ENCODE peak calls at places on chromosomes 3 and 15, in four cellular contexts. Z is CD8-positive, alpha-beta memory T cell; P is left lung; B is IMR-90. G is an unnamed sample.

GRCh38 chr15:28022181-28022580 is 76.9 kb downstream of the OCA2 start:
- DNase-seq in Z (no peak), P (no peak), B (no peak), G (no peak)

GRCh38 chr3:10504161-10505049 is 981 bp downstream of the ATP2B2 start:
- DNase-seq in Z (no peak), P (no peak), B (no peak), G (no peak)

GRCh38 chr3:126112531-126113237 is 28.8 kb upstream of the SLC41A3 start:
- DNase-seq in Z (no peak), P (peak; percentile 57), B (no peak), G (no peak)

GRCh38 chr3:115766587-115767492 is 143.5 kb downstream of the GAP43 start:
- DNase-seq in Z (no peak), P (no peak), B (peak; percentile 81), G (no peak)

GRCh38 chr3:43294975-43295374 is 8.6 kb downstream of the SNRK start:
- DNase-seq in Z (no peak), P (no peak), B (no peak), G (no peak)

GRCh38 chr15:78989701-78990248 is 44.9 kb upstream of the CTSH start:
- DNase-seq in Z (no peak), P (no peak), B (no peak), G (no peak)

GRCh38 chr15:22786868-22787698 is 639 bp downstream of the NIPA1 start:
- DNase-seq in Z (no peak), P (no peak), B (no peak), G (no peak)

GRCh38 chr15:45048784-45049631 is 26.0 kb downstream of the SORD start:
- DNase-seq in Z (no peak), P (no peak), B (peak; percentile 40), G (no peak)

GRCh38 chr3:107718547-107718946 is 195.8 kb downstream of the BBX start:
- DNase-seq in Z (no peak), P (no peak), B (no peak), G (no peak)

GRCh38 chr3:76456322-76456721 is 583.6 kb upstream of the ROBO2 start:
- DNase-seq in Z (no peak), P (no peak), B (no peak), G (no peak)

GRCh38 chr3:11157406-11157805 is 3.1 kb downstream of the HRH1 start:
- DNase-seq in Z (no peak), P (no peak), B (no peak), G (no peak)

GRCh38 chr15:90414408-90415028 is 26.5 kb downstream of the IQGAP1 start:
- DNase-seq in Z (no peak), P (no peak), B (peak; percentile 91), G (no peak)

GRCh38 chr15:26772588-26773484 is at the start of gene GABRB3:
- DNase-seq in Z (no peak), P (peak; percentile 80), B (no peak), G (no peak)

DNA sequence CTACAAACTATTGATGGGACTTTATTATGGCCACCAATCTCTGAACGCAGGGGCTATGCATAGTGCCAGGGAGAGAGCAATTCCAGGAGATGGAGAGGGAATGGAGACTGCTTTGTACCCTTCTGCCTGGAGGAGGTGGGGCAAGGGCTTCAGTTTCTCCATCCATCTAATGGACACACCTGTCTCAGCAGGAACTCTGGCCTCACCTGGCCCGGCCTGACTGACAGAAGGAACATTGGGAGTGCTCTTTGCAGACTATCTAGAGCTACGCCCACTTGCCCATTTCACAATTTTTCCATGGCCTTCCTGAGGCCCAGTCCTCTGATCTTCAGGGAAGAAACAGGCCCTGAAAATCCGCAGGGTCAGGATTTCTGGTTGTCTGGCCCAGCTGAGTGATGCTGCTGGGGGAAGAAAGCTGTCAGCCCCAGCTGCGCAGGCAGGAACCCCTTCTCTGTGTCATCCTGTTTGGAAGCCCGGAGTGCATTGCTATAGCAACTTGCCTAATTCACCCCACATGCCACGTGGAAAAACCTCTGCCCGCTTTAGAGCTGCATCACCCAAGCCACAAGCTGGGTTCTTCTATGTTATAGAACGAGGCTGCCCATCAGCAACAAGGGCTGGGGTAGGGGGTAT is 6.4 kb downstream of the ITGA11 start:
- DNase-seq in Z (no peak), P (no peak), B (no peak), G (no peak)
- H3K27ac ChIP-seq in Z (no peak overlapping the region), P (no peak overlapping the region), B (no peak overlapping the region), G (no peak overlapping the region)

DNA sequence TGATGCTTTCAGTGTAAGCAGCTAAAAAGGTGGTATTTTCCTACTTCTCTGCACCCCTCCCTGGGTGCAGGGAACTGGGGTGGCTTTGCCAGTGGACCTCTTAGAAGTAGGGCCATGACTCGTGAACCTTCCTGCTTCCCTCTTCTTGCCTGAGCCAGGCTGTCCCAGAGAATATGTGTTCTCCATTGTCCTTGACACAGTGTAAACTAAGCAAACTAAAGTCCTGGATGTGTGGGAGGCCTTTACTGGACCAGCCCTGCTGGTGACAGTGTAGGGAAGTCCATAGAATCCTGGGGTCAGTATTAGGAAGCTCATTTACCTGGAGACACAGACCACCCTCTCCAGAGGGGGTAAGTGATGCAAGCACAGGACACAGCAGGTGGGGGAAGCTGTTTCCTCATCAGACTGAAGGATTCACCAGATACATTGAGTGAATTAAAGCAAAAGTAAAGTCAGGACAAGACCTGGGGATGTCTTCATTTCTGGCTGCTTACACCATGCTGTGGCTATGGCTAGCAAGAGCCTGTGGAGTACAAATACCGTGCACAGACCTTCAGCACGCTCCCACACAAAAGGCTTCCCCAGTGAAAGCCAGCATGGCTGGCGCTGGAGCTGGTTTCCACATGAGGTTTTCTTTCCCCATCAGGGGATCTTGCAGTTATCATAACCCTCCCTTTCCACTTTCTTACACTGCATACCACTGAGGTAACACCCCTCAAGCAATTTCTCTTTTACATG is 64.8 kb upstream of the LPP start:
- DNase-seq in Z (no peak), P (no peak), B (no peak), G (no peak)
- H3K4me1 ChIP-seq in Z (no peaks in the 10 kb centered on the region), P (peaks cover 9% of the 10 kb centered on the region), B (no peaks in the 10 kb centered on the region), G (no peaks in the 10 kb centered on the region)

GRCh38 chr15:65841121-65841930 is 28.0 kb upstream of the RAB11A start:
- DNase-seq in Z (no peak), P (no peak), B (peak; percentile 22), G (no peak)
- H3K4me3 ChIP-seq in Z (no peak overlapping the region), P (peak overlapping the region; percentile 19), B (no peak overlapping the region), G (no peak overlapping the region)

GRCh38 chr3:49265987-49266386 is 11.0 kb downstream of the C3orf62 start:
- DNase-seq in Z (no peak), P (no peak), B (no peak), G (no peak)
- H3K27ac ChIP-seq in Z (no peak overlapping the region), P (no peak overlapping the region), B (no peak overlapping the region), G (no peak overlapping the region)

GRCh38 chr3:28617821-28618220 is 269.2 kb upstream of the AZI2 start:
- DNase-seq in Z (no peak), P (no peak), B (no peak), G (no peak)
- H3K4me1 ChIP-seq in Z (no peaks in the 10 kb centered on the region), P (no peaks in the 10 kb centered on the region), B (no peaks in the 10 kb centered on the region), G (no peaks in the 10 kb centered on the region)

GRCh38 chr3:13655074-13655913 is 106.4 kb downstream of the FBLN2 start:
- DNase-seq in Z (peak; percentile 6), P (no peak), B (peak; percentile 18), G (no peak)
- H3K4me3 ChIP-seq in Z (no peak overlapping the region), P (no peak overlapping the region), B (no peak overlapping the region), G (peak overlapping the region; percentile 8)

GRCh38 chr15:31364301-31365031 is 37.8 kb downstream of the KLF13 start:
- DNase-seq in Z (peak; percentile 18), P (no peak), B (no peak), G (no peak)
- H3K27ac ChIP-seq in Z (peak overlapping the region; percentile 28), P (peak overlapping the region; percentile 94), B (no peak overlapping the region), G (no peak overlapping the region)

DNA sequence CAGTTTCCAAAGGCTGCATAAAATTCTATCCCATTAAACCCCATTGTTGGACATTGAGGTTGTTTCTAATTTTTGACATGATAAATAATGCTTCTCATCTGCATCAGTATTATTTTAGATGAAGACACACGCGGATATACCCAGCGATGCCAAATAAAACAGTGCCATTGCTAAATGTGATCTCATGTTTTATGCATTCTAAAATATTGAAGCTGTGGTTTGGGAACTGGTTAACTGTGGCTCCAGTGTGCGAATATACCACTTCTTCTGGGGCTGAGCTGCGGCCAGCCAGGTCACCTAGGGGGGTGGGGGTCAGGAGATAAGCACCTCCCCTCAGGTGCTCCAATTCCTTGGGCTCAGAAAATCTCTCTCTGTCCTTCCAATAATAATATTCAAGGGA is 230.0 kb downstream of the ADAMTS9 start:
- DNase-seq in Z (no peak), P (no peak), B (no peak), G (no peak)
- H3K4me1 ChIP-seq in Z (no peaks in the 10 kb centered on the region), P (no peaks in the 10 kb centered on the region), B (peaks cover 16% of the 10 kb centered on the region), G (no peaks in the 10 kb centered on the region)

GRCh38 chr15:36544518-36545383 is 34.7 kb upstream of the CDIN1 start:
- DNase-seq in Z (no peak), P (no peak), B (no peak), G (no peak)

GRCh38 chr15:36550650-36551049 is 28.8 kb upstream of the CDIN1 start:
- DNase-seq in Z (no peak), P (no peak), B (no peak), G (no peak)

DNA sequence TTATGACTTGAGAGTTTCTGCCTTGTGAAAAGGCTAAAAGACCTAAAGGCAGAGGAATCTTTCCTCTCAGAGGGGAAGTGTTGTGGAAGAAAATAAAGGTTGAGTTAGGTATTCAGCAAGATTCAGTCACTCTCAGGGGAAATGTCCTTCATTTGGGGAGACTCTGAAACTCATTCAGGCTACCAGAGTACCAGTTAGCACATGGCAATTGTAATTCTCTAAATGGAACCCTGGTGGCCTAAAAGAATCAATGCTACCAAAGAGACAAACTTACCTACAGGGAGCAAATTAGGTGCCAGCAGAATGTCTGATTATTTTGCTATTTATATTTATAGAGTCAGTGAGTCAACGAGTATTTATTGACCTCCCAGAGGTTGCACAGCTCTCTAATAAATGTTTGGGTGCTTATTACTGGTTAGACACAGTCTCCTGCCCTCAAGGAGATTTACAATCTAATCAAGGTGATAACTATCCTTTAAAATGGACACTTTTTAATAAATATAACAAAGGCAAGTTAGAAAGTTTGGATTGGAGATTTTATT is 33.9 kb upstream of the CDIN1 start:
- DNase-seq in Z (no peak), P (no peak), B (no peak), G (no peak)
- H3K4me3 ChIP-seq in Z (no peak overlapping the region), P (no peak overlapping the region), B (no peak overlapping the region), G (no peak overlapping the region)

G was measured in iPS DF 6.9.